ENCODE peak calls at places on chromosomes 1 and 21, in five cellular contexts. C, K, M, S and U are unnamed samples.

GRCh38 chr1:161736332-161736969 is 13.1 kb upstream of the DUSP12 start:
- DNase-seq in C (no peak), K (no peak), M (peak), S (no peak), U (no peak)

GRCh38 chr1:101025283-101025679 is 303 bp downstream of the DPH5 start:
- DNase-seq in C (peak), K (no peak), M (no peak), S (no peak), U (no peak)

GRCh38 chr1:205335692-205336091 is 14.1 kb upstream of the NUAK2 start:
- DNase-seq in C (peak), K (peak), M (peak), S (peak), U (peak)

GRCh38 chr1:203419558-203419957 is 56.0 kb upstream of the PRELP start:
- DNase-seq in C (no peak), K (no peak), M (no peak), S (no peak), U (no peak)

GRCh38 chr1:42739753-42740700 is at the start of gene CLDN19:
- DNase-seq in C (no peak), K (no peak), M (peak), S (no peak), U (no peak)

GRCh38 chr1:244022301-244022700 is 28.8 kb upstream of the ZBTB18 start:
- DNase-seq in C (no peak), K (no peak), M (no peak), S (no peak), U (no peak)

GRCh38 chr1:21906173-21907078 is 30.7 kb downstream of the HSPG2 start:
- DNase-seq in C (no peak), K (no peak), M (no peak), S (no peak), U (no peak)

GRCh38 chr1:206953126-206953525 is 6.9 kb upstream of the PIGR start:
- DNase-seq in C (no peak), K (no peak), M (no peak), S (no peak), U (no peak)

GRCh38 chr1:147491098-147491497 is 50.2 kb upstream of the BCL9 start:
- DNase-seq in C (no peak), K (no peak), M (no peak), S (no peak), U (no peak)

GRCh38 chr21:45536301-45537081 is 5.7 kb downstream of the SLC19A1 start:
- DNase-seq in C (no peak), K (no peak), M (no peak), S (no peak), U (no peak)

GRCh38 chr1:156281281-156282142 is 1.1 kb downstream of the SMG5 start:
- DNase-seq in C (no peak), K (peak), M (no peak), S (peak), U (no peak)

GRCh38 chr1:174626031-174627020 is 178.6 kb downstream of the GPR52 start:
- DNase-seq in C (no peak), K (peak), M (peak), S (no peak), U (no peak)

GRCh38 chr1:195697130-195697529 is 911.1 kb downstream of the KCNT2 start:
- DNase-seq in C (no peak), K (no peak), M (no peak), S (peak), U (no peak)

GRCh38 chr1:93178418-93178817 is 1.8 kb downstream of the TMED5 start:
- DNase-seq in C (no peak), K (no peak), M (no peak), S (no peak), U (no peak)

GRCh38 chr1:193185206-193185605 is 1.2 kb downstream of the B3GALT2 start:
- DNase-seq in C (no peak), K (no peak), M (no peak), S (no peak), U (no peak)

GRCh38 chr1:82632164-82632563 is 831.4 kb downstream of the ADGRL2 start:
- DNase-seq in C (no peak), K (no peak), M (no peak), S (no peak), U (no peak)

GRCh38 chr1:68459796-68460195 is 10.0 kb upstream of the RPE65 start:
- DNase-seq in C (no peak), K (peak), M (no peak), S (no peak), U (no peak)

GRCh38 chr1:59110287-59110686 is 186.6 kb upstream of the FGGY start:
- DNase-seq in C (no peak), K (no peak), M (no peak), S (no peak), U (no peak)

GRCh38 chr1:155175927-155176371 is 2.3 kb downstream of the TRIM46 start:
- DNase-seq in C (peak), K (no peak), M (no peak), S (peak), U (peak)

GRCh38 chr1:204589409-204590038 is 73.3 kb downstream of the MDM4 start:
- DNase-seq in C (no peak), K (no peak), M (no peak), S (no peak), U (no peak)

GRCh38 chr1:59415876-59416275 is 119.0 kb downstream of the FGGY start:
- DNase-seq in C (no peak), K (no peak), M (no peak), S (no peak), U (no peak)

GRCh38 chr1:94039514-94039870 is 81.5 kb downstream of the ABCA4 start:
- DNase-seq in C (peak), K (peak), M (peak), S (peak), U (peak)

GRCh38 chr1:204357551-204357950 is 2.2 kb downstream of the PLEKHA6 start:
- DNase-seq in C (no peak), K (no peak), M (no peak), S (no peak), U (no peak)

GRCh38 chr1:230112131-230112701 is 45.2 kb downstream of the GALNT2 start:
- DNase-seq in C (no peak), K (no peak), M (no peak), S (no peak), U (no peak)

GRCh38 chr1:201360901-201361651 is 16.4 kb downstream of the TNNT2 start:
- DNase-seq in C (no peak), K (no peak), M (no peak), S (no peak), U (no peak)

GRCh38 chr1:209659909-209660308 is 7.7 kb upstream of the LAMB3 start:
- DNase-seq in C (no peak), K (no peak), M (no peak), S (no peak), U (no peak)

GRCh38 chr1:221263831-221264767 is 384.9 kb downstream of the HLX start:
- DNase-seq in C (peak), K (peak), M (peak), S (peak), U (peak)

GRCh38 chr1:204095248-204095640 is 22.3 kb downstream of the SOX13 start:
- DNase-seq in C (no peak), K (no peak), M (no peak), S (no peak), U (no peak)

GRCh38 chr1:85340427-85340826 is 64.0 kb upstream of the BCL10 start:
- DNase-seq in C (no peak), K (no peak), M (no peak), S (no peak), U (no peak)

GRCh38 chr1:184395370-184395769 is 8.5 kb downstream of the C1orf21 start:
- DNase-seq in C (no peak), K (no peak), M (no peak), S (no peak), U (no peak)

GRCh38 chr1:216700779-216701178 is 22.4 kb downstream of the ESRRG start:
- DNase-seq in C (no peak), K (no peak), M (no peak), S (no peak), U (no peak)

GRCh38 chr1:172270605-172271004 is 149.9 kb upstream of the C1orf105 start:
- DNase-seq in C (no peak), K (no peak), M (no peak), S (no peak), U (no peak)
- H3K4me3 ChIP-seq in C (no peak), K (no peak), M (no peak), S (peak), U (no peak)

DNA sequence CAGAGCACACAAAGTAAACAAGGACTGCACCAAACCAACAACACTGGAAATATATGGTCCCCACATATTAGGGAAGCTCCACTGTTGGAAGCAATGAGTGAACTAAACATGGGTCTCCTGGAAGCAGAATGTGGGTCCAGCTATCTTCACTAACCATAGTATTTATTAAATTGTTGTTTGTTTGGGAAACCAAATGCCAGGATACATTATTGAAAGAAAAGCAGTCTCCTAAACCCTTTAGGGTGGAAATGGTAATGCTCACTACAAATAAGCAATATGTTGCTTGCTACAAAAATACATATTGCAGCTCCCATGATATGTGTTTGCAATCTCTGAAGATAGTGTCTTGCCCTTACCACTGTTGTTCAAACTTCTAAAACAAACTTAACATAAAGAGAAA is 2.2 kb downstream of the NEGR1 start:
- DNase-seq in C (no peak), K (no peak), M (no peak), S (no peak), U (no peak)
- H3K4me3 ChIP-seq in C (no peak), K (no peak), M (no peak), S (no peak), U (no peak)

GRCh38 chr21:34882719-34883131 is 166.4 kb downstream of the RUNX1 start:
- DNase-seq in C (no peak), K (no peak), M (no peak), S (no peak), U (no peak)

GRCh38 chr21:34885125-34885524 is 164.0 kb downstream of the RUNX1 start:
- DNase-seq in C (no peak), K (no peak), M (no peak), S (no peak), U (no peak)

GRCh38 chr21:34885636-34886553 is 163.2 kb downstream of the RUNX1 start:
- DNase-seq in C (peak), K (no peak), M (no peak), S (peak), U (no peak)

GRCh38 chr21:34883501-34884271 is 165.4 kb downstream of the RUNX1 start:
- DNase-seq in C (no peak), K (no peak), M (no peak), S (no peak), U (no peak)

GRCh38 chr21:34884346-34884929 is 164.7 kb downstream of the RUNX1 start:
- DNase-seq in C (no peak), K (no peak), M (no peak), S (no peak), U (no peak)
- H3K4me3 ChIP-seq in C (no peak), K (peak), M (no peak), S (no peak), U (peak)

GRCh38 chr21:43312751-43313169 is 114.2 kb downstream of the SIK1 start:
- DNase-seq in C (no peak), K (no peak), M (peak), S (peak), U (no peak)

GRCh38 chr21:43313221-43313938 is 113.6 kb downstream of the SIK1 start:
- DNase-seq in C (no peak), K (no peak), M (no peak), S (no peak), U (no peak)

GRCh38 chr21:43311303-43311817 is 115.6 kb downstream of the SIK1 start:
- DNase-seq in C (no peak), K (no peak), M (no peak), S (peak), U (no peak)

GRCh38 chr21:43313939-43314405 is 113.0 kb downstream of the SIK1 start:
- DNase-seq in C (no peak), K (no peak), M (no peak), S (no peak), U (no peak)

DNA sequence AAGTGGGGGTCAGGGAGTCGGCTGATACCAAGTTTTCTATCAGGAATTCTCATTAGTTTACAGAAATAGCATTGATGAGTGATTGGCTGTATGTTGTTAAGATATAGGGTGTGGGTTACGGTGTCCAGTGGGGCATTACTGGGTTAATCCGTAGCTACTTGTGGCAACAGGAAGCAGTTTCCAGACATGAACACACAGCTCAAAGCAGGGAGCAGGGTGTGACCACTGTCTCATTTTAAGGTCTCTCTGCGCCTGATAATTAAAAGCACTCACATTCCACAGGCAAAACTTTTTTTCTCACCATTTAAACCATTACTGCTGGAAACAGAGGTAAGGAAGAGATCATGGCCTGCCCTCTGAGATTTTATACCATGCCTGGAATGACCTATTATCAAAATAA is 114.9 kb downstream of the SIK1 start:
- DNase-seq in C (no peak), K (no peak), M (no peak), S (no peak), U (no peak)
- H3K4me3 ChIP-seq in C (no peak), K (no peak), M (no peak), S (no peak), U (no peak)